ENCODE peak calls at places on chromosomes 13 and 19, in nine cellular contexts. C is adrenal gland, B is HepG2, R is left ventricle myocardium inferior, P is MCF 10A, D is nephron progenitor cell, T is neural crest cell, J is left lung, X is HFF-Myc. G is an unnamed sample.
A peak's percentile ranks its signal among the peaks of the same experiment; 100 is the strongest.

GRCh38 chr19:55672418-55672817 is 2.6 kb upstream of the EPN1 start:
- DNase-seq in C (no peak), B (no peak), R (no peak), P (no peak), D (no peak), T (no peak), J (no peak), X (no peak), G (no peak)

GRCh38 chr13:29743229-29743786 is 107.1 kb downstream of the UBL3 start:
- DNase-seq in C (no peak), B (no peak), R (peak; percentile 45), P (no peak), D (peak; percentile 12), T (no peak), J (no peak), X (peak; percentile 89), G (no peak)

GRCh38 chr19:48613024-48613851 is 1.6 kb downstream of the FAM83E start:
- DNase-seq in C (no peak), B (no peak), R (no peak), P (peak; percentile 95), D (no peak), T (no peak), J (peak; percentile 82), X (no peak), G (no peak)

GRCh38 chr13:95553271-95553588 is 710 bp downstream of the CLDN10 start:
- DNase-seq in C (no peak), B (no peak), R (no peak), P (no peak), D (no peak), T (no peak), J (no peak), X (no peak), G (no peak)

GRCh38 chr19:21308778-21309177 is 20.4 kb downstream of the ZNF708 start:
- DNase-seq in C (no peak), B (no peak), R (no peak), P (no peak), D (no peak), T (no peak), J (no peak), X (no peak), G (no peak)

GRCh38 chr13:27463500-27463899 is 13.1 kb upstream of the MTIF3 start:
- DNase-seq in C (no peak), B (no peak), R (no peak), P (no peak), D (no peak), T (no peak), J (no peak), X (no peak), G (no peak)

GRCh38 chr13:47639716-47640447 is 361.2 kb downstream of the SUCLA2 start:
- DNase-seq in C (no peak), B (no peak), R (no peak), P (peak; percentile 11), D (no peak), T (no peak), J (no peak), X (no peak), G (no peak)

GRCh38 chr13:104597554-104598240 is 1531.5 kb upstream of the SLC10A2 start:
- DNase-seq in C (no peak), B (no peak), R (no peak), P (no peak), D (peak; percentile 20), T (no peak), J (no peak), X (no peak), G (no peak)

GRCh38 chr19:19053508-19054314 is 10.1 kb upstream of the SLC25A42 start:
- DNase-seq in C (peak; percentile 64), B (peak; percentile 50), R (peak; percentile 76), P (peak; percentile 48), D (peak; percentile 84), T (peak; percentile 57), J (peak; percentile 81), X (no peak), G (no peak)

GRCh38 chr19:35935911-35936737 is at the start of gene LRFN3:
- DNase-seq in C (peak; percentile 71), B (peak; percentile 21), R (peak; percentile 78), P (peak; percentile 70), D (peak; percentile 80), T (peak; percentile 66), J (peak; percentile 91), X (no peak), G (no peak)

GRCh38 chr13:26508885-26509284 is 48.6 kb upstream of the WASF3 start:
- DNase-seq in C (peak; percentile 84), B (no peak), R (peak; percentile 84), P (peak; percentile 96), D (no peak), T (no peak), J (no peak), X (no peak), G (no peak)

GRCh38 chr13:39603424-39603947 is 493 bp upstream of the LHFPL6 start:
- DNase-seq in C (peak; percentile 20), B (no peak), R (no peak), P (peak; percentile 29), D (peak; percentile 26), T (peak; percentile 16), J (no peak), X (no peak), G (no peak)

GRCh38 chr19:14197882-14198281 is 8.1 kb downstream of the ADGRL1 start:
- DNase-seq in C (no peak), B (no peak), R (no peak), P (no peak), D (no peak), T (no peak), J (no peak), X (no peak), G (no peak)

GRCh38 chr13:34031629-34032028 is 213.7 kb downstream of the RFC3 start:
- DNase-seq in C (no peak), B (peak; percentile 53), R (no peak), P (no peak), D (no peak), T (no peak), J (no peak), X (no peak), G (no peak)

GRCh38 chr19:53877361-53877766 is 4.6 kb upstream of the PRKCG start:
- DNase-seq in C (no peak), B (no peak), R (no peak), P (no peak), D (no peak), T (no peak), J (no peak), X (no peak), G (no peak)

GRCh38 chr13:20369886-20370361 is 137.8 kb upstream of the GJB6 start:
- DNase-seq in C (no peak), B (no peak), R (no peak), P (peak; percentile 33), D (no peak), T (no peak), J (no peak), X (no peak), G (no peak)

GRCh38 chr19:38740932-38741331 is 3.3 kb downstream of the CAPN12 start:
- DNase-seq in C (no peak), B (no peak), R (no peak), P (no peak), D (no peak), T (no peak), J (no peak), X (no peak), G (no peak)

GRCh38 chr19:9940778-9941177 is 4.5 kb upstream of the OLFM2 start:
- DNase-seq in C (no peak), B (peak; percentile 26), R (no peak), P (no peak), D (no peak), T (no peak), J (no peak), X (no peak), G (no peak)

DNA sequence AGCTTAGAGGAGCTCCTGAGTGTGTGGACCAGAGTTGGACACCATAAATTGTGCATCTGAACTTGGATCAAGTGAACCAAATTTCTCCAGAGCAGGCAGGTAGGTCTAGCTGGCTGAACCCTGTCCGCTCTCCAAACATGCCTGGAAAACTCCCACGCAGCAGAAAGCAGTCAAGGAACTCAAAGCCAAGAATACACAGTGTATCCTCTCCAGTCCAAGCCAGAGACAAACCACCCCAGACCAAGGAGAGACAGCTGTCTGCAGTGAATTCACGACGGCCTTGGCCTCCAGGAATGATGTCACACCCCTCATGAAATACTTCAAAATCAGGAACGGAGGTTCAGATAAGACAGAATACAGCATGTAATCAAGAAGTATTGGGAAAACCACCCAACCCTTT is 44.0 kb downstream of the COL4A1 start:
- DNase-seq in C (peak; percentile 12), B (no peak), R (no peak), P (no peak), D (no peak), T (no peak), J (no peak), X (no peak), G (no peak)
- TF ChIP-seq CTCF in C (no peak), B (no peak), R (no peak), P (no peak), D (no peak), T (no peak), J (no peak), X (no peak), G (no peak)

GRCh38 chr13:76667551-76667950 is 218.7 kb downstream of the KCTD12 start:
- DNase-seq in C (no peak), B (no peak), R (no peak), P (peak; percentile 59), D (no peak), T (no peak), J (no peak), X (no peak), G (no peak)
- TF ChIP-seq CTCF in C (peak; percentile 16), B (no peak), R (peak; percentile 62), P (peak; percentile 26), D (no peak), T (no peak), J (no peak), X (peak; percentile 35), G (peak; percentile 20)

GRCh38 chr13:67075239-67075638 is 154.9 kb downstream of the PCDH9 start:
- DNase-seq in C (no peak), B (no peak), R (no peak), P (peak; percentile 17), D (no peak), T (no peak), J (no peak), X (peak; percentile 2), G (no peak)
- TF ChIP-seq CTCF in C (no peak), B (no peak), R (peak; percentile 52), P (peak; percentile 20), D (no peak), T (peak; percentile 14), J (no peak), X (peak; percentile 8), G (no peak)

GRCh38 chr19:2611483-2612464 is 90.7 kb downstream of the GNG7 start:
- DNase-seq in C (no peak), B (no peak), R (peak; percentile 19), P (no peak), D (no peak), T (no peak), J (no peak), X (no peak), G (no peak)
- TF ChIP-seq CTCF in C (no peak), B (peak; percentile 14), R (no peak), P (no peak), D (peak; percentile 2), T (peak; percentile 41), J (no peak), X (no peak), G (no peak)

DNA sequence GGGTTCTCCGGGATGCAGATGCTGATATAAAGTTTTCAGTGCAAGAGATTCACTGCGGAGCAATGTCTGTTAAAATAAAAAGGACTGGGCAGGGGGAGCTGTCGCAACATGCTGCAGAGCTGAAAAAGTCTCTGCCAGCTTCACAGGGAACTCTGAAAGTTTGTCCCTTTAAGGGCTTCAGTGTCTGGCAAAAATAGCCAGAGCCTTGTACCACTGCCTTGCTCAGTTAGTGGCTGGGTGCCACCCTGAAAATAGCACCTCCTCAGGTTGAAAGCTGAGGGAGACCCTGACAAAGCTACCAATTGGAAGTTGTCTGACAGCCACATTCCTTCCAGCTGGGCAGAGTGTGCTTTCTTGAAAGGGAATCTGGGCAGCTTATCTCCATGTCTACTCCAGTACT is 3.0 kb upstream of the NDFIP2 start:
- DNase-seq in C (no peak), B (no peak), R (peak; percentile 53), P (no peak), D (no peak), T (no peak), J (no peak), X (no peak), G (no peak)
- TF ChIP-seq CTCF in C (no peak), B (no peak), R (peak; percentile 32), P (no peak), D (no peak), T (no peak), J (no peak), X (no peak), G (no peak)